ENCODE peak calls at places on chromosomes 12 and 14, in nine cellular contexts. T is GDM1; M is ELR; N is stimulated activated naive B cell treated with anti-CD40 and anti-IgM and Interleukin-4, amounts not matched to agents 10 μg/mL and 1 μg/mL and 100 μg/mL, for 72 hours; P is GM20000; L is fibroblast of lung; B is Caki2; F is posterior vena cava; A is amygdala. U is an unnamed sample.

GRCh38 chr12:124457287-124458219 is 109.9 kb downstream of the NCOR2 start:
- DNase-seq in T (peak), M (peak), N (peak), P (peak), L (peak), B (no peak), F (peak), A (peak), U (no peak)

GRCh38 chr14:22271838-22272237 is 317.2 kb downstream of the DAD1 start:
- DNase-seq in T (no peak), M (no peak), N (no peak), P (no peak), L (no peak), B (no peak), F (no peak), A (no peak), U (no peak)

GRCh38 chr14:74135386-74135785 is 50.6 kb downstream of the LIN52 start:
- DNase-seq in T (no peak), M (peak), N (no peak), P (no peak), L (peak), B (no peak), F (no peak), A (no peak), U (no peak)

GRCh38 chr12:126355346-126355745 is 1290.1 kb downstream of the AACS start:
- DNase-seq in T (no peak), M (no peak), N (no peak), P (no peak), L (no peak), B (no peak), F (no peak), A (no peak), U (no peak)

GRCh38 chr12:91984571-91984970 is 161.1 kb downstream of the BTG1 start:
- DNase-seq in T (no peak), M (peak), N (no peak), P (no peak), L (peak), B (no peak), F (no peak), A (no peak), U (no peak)

GRCh38 chr12:13195848-13196301 is 651 bp upstream of the EMP1 start:
- DNase-seq in T (no peak), M (peak), N (no peak), P (no peak), L (peak), B (no peak), F (no peak), A (no peak), U (no peak)

GRCh38 chr12:116773276-116773731 is 35.2 kb downstream of the RNFT2 start:
- DNase-seq in T (no peak), M (peak), N (no peak), P (no peak), L (no peak), B (peak), F (no peak), A (no peak), U (no peak)

GRCh38 chr12:79186506-79186905 is 321.9 kb downstream of the SYT1 start:
- DNase-seq in T (no peak), M (no peak), N (no peak), P (no peak), L (no peak), B (no peak), F (no peak), A (no peak), U (no peak)

GRCh38 chr12:79420146-79420618 is 270.6 kb downstream of the PAWR start:
- DNase-seq in T (no peak), M (peak), N (no peak), P (no peak), L (peak), B (peak), F (no peak), A (no peak), U (peak)

GRCh38 chr14:20614038-20614840 is 23.1 kb upstream of the RNASE12 start:
- DNase-seq in T (peak), M (peak), N (no peak), P (no peak), L (peak), B (no peak), F (no peak), A (peak), U (no peak)

GRCh38 chr14:51444381-51445000 is 204.4 kb downstream of the TMX1 start:
- DNase-seq in T (no peak), M (no peak), N (no peak), P (no peak), L (peak), B (no peak), F (no peak), A (peak), U (no peak)